ENCODE peak calls at places on chromosomes 3 and 15, in seven cellular contexts. C is IMR-90, A is trophoblast cell, J is H9, N is neuronal stem cell, G is mesenchymal stem cell, U is H1. F is an unnamed sample.

GRCh38 chr3:7720649-7721048 is 781.0 kb upstream of the LMCD1 start:
- DNase-seq in N (no peak), G (no peak), A (no peak), C (no peak), U (no peak), J (no peak), F (no peak)

GRCh38 chr3:160667452-160667851 is 9.5 kb upstream of the ARL14 start:
- DNase-seq in N (no peak), C (peak), U (no peak), A (no peak), G (peak), J (no peak), F (peak)

GRCh38 chr15:90087454-90088154 is 14.7 kb downstream of the IDH2 start:
- DNase-seq in J (peak), A (no peak), U (no peak), C (peak), N (no peak), G (peak), F (peak)

GRCh38 chr3:127546970-127547733 is 43.4 kb downstream of the TPRA1 start:
- DNase-seq in C (no peak), A (no peak), N (no peak), G (no peak), U (no peak), J (no peak), F (peak)

GRCh38 chr3:172918568-172919296 is 168.2 kb downstream of the ECT2 start:
- DNase-seq in U (no peak), N (no peak), J (no peak), C (no peak), G (no peak), A (no peak), F (peak)

GRCh38 chr3:49410844-49411549 is 779 bp downstream of the RHOA start:
- DNase-seq in U (no peak), J (no peak), C (no peak), A (peak), N (no peak), G (peak), F (no peak)

GRCh38 chr3:11238880-11239279 is 33.3 kb upstream of the ATG7 start:
- DNase-seq in J (no peak), G (peak), U (no peak), A (no peak), C (peak), N (no peak), F (no peak)

GRCh38 chr3:133996996-133997395 is 32.7 kb downstream of the SLCO2A1 start:
- DNase-seq in N (no peak), C (no peak), U (no peak), G (no peak), J (no peak), A (no peak), F (no peak)

GRCh38 chr3:160927620-160928019 is 171.6 kb downstream of the PPM1L start:
- DNase-seq in A (no peak), U (no peak), J (no peak), C (no peak), N (no peak), G (no peak), F (no peak)

GRCh38 chr3:14451844-14452533 is 49.6 kb downstream of the SLC6A6 start:
- DNase-seq in G (peak), U (no peak), A (no peak), J (no peak), N (no peak), C (peak), F (peak)

GRCh38 chr15:57356636-57357035 is 19.7 kb upstream of the CGNL1 start:
- DNase-seq in U (no peak), C (peak), A (no peak), J (peak), G (peak), N (peak), F (peak)

GRCh38 chr3:147652682-147653081 is 243.5 kb downstream of the ZIC1 start:
- DNase-seq in U (no peak), G (no peak), J (no peak), A (no peak), N (no peak), C (peak), F (no peak)

GRCh38 chr15:68734352-68734751 is 86.3 kb downstream of the ANP32A start:
- DNase-seq in C (no peak), N (no peak), G (no peak), A (peak), J (no peak), U (no peak), F (peak)

GRCh38 chr3:59540696-59541095 is 490.9 kb upstream of the CFAP20DC start:
- DNase-seq in G (no peak), J (no peak), A (no peak), U (no peak), N (no peak), C (no peak), F (peak)

GRCh38 chr3:114880078-114880477 is 267.0 kb downstream of the ZBTB20 start:
- DNase-seq in A (no peak), J (no peak), G (peak), C (peak), U (no peak), N (no peak), F (no peak)

GRCh38 chr3:182500294-182500693 is 293.0 kb upstream of the ATP11B start:
- DNase-seq in N (peak), U (peak), J (peak), C (no peak), A (no peak), G (no peak), F (peak)

GRCh38 chr3:149771652-149772271 is 19.5 kb upstream of the COMMD2 start:
- DNase-seq in G (peak), C (peak), J (peak), N (peak), A (peak), U (no peak), F (peak)

DNA sequence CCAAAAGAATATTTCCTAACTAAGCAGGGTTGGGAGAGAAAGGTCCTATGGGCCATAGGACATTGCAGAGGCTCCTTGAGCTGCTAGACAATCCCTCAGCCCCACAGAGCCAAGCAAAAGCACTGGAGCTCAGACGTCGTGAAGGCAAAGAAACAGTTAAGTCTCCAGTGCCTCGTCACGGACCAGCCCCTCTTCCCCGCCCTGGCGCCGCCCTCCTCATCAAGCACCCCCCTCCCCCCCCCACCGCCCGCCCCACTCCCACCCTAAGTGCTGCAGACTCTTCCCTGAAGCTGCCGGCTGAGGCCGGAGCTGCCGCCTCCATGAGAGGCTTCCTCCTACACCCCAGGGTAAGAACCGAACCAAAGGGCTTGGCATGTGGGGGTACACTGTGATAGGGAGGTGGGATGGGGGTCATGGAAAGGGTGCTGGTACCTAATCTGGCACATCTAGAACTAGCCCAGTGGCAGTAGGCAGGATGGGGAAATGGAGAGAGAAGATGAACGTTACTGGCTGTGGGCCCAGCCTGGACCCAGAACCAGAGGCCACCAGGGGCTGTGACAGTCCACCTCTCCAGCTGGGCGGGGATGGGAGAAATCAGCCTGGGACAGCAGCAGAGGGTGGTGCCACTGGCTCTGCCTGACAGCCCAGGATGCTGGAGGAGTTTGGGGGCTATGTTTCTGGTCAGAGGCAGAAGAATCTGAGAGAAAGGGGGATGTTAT is at the start of gene MAP1A:
- DNase-seq in N (no peak), J (peak), C (peak), U (no peak), A (no peak), G (peak), F (peak)
- H2BK5ac ChIP-seq in N (peak), J (no peak), C (peak), U (no peak), A (no peak), G (no peak), F (no peak)

GRCh38 chr15:79282371-79283251 is at the start of gene ANKRD34C:
- DNase-seq in N (no peak), C (no peak), A (no peak), U (no peak), G (no peak), J (peak), F (no peak)
- H2BK5ac ChIP-seq in N (no peak), C (no peak), A (no peak), U (no peak), G (no peak), J (no peak), F (no peak)

DNA sequence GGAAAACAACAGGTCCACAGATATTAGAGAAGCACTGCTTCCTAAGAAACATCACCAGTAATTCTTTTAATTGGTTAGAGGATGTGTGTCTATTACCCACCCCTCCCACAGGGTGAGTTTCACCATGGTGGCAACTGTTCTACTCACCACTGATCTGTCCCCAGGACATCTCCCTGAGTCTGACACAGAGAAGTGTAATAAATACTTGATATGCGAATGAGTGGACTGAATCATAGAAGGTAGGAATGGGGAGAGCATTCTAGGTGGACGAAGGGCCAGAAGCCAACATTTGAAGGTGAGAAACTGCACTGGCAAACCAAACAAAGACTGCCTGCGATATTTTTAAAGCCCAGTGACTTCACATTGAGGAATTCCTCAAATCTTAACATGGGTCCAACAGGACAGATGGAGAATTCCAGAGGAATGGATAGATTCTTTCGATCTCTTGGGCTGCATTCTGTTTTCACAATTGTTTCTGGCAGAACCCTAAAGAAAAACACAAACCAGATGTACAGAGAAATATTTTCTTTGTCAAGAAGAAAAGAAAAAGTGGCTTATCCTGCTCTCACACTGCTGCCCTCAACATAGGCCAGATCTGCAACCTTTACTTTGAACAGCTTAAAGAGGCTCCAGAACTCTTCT is 452.9 kb upstream of the PROK2 start:
- DNase-seq in U (no peak), C (no peak), N (no peak), A (no peak), G (no peak), J (no peak), F (no peak)
- H2BK5ac ChIP-seq in U (no peak), C (no peak), N (no peak), A (no peak), G (no peak), J (no peak), F (no peak)

DNA sequence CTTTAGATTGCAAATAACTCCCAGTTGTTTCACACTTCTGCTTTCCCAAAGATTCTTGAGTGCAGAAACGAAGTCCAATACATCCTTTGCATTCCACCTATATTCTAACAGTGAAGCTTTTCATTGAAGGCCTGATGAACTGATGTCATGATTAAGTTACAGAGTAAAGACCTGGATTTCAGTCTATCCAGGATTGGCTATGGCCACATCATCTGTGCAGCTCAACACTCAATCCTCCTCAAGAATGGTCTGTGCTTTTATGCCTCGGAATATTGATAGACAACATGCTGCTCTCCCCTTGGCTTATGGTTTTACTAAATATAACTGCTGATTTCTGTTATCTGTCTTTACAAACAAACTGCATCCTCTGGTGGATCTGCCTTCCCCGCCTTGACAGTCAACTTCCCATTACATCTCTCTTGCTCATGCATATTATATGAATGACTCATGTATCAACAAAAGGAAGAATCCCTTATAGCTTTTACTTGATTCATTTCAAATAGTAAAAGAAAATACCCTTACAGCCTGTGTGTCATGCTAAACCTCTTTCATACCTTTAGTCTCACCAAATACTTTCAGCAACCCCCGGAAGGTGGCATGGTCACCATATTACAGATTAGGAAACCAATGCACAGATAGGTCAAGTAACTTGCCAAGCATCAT is 59.5 kb downstream of the SCN11A start:
- DNase-seq in C (peak), G (peak), J (no peak), A (peak), U (no peak), N (no peak), F (peak)
- H2BK5ac ChIP-seq in C (peak), G (no peak), J (no peak), A (no peak), U (no peak), N (no peak), F (no peak)

DNA sequence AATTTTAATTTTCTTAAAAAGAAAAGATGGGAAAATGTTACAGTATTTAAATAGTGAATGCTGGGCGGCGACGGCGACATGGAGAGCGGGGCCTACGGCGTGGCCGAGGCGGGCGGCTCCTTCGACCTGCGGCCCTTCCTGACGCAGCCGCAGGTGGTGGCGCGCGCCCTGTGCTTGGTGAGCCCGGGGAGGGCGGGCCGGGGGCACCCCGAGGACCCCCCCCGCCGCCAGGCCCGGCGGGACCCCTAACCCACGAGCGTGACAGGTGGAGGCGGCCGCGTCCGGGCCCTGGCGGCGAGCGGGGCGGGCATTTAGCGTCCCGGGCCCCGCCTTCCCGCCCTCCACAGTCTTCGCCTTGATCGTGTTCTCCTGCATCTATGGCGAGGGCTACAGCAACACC is 38.4 kb upstream of the GOLGA8J start:
- DNase-seq in N (no peak), G (no peak), J (no peak), C (no peak), U (no peak), A (no peak), F (no peak)
- H2BK5ac ChIP-seq in N (no peak), G (no peak), J (no peak), C (no peak), U (no peak), A (no peak), F (no peak)

GRCh38 chr3:136909187-136909586 is 47.2 kb downstream of the NCK1 start:
- DNase-seq in A (no peak), N (no peak), G (no peak), J (no peak), U (no peak), C (no peak), F (no peak)

GRCh38 chr3:136903899-136904298 is 41.9 kb downstream of the NCK1 start:
- DNase-seq in N (no peak), U (no peak), C (no peak), J (no peak), A (no peak), G (no peak), F (no peak)

GRCh38 chr3:136904746-136905145 is 42.7 kb downstream of the NCK1 start:
- DNase-seq in G (no peak), C (no peak), U (no peak), N (no peak), J (no peak), A (no peak), F (no peak)

GRCh38 chr3:136905549-136905948 is 43.5 kb downstream of the NCK1 start:
- DNase-seq in A (no peak), J (no peak), N (no peak), C (no peak), U (no peak), G (no peak), F (no peak)

GRCh38 chr3:136906725-136907124 is 44.7 kb downstream of the NCK1 start:
- DNase-seq in C (no peak), U (no peak), J (no peak), N (no peak), G (no peak), A (no peak), F (no peak)
- H2BK5ac ChIP-seq in C (no peak), U (no peak), J (no peak), N (no peak), G (no peak), A (no peak), F (no peak)

GRCh38 chr15:76973906-76974305 is 21.0 kb upstream of the PSTPIP1 start:
- DNase-seq in G (no peak), C (no peak), N (no peak), A (no peak), J (no peak), U (no peak), F (no peak)
- H2BK5ac ChIP-seq in G (no peak), C (no peak), N (no peak), A (no peak), J (no peak), U (no peak), F (no peak)

DNA sequence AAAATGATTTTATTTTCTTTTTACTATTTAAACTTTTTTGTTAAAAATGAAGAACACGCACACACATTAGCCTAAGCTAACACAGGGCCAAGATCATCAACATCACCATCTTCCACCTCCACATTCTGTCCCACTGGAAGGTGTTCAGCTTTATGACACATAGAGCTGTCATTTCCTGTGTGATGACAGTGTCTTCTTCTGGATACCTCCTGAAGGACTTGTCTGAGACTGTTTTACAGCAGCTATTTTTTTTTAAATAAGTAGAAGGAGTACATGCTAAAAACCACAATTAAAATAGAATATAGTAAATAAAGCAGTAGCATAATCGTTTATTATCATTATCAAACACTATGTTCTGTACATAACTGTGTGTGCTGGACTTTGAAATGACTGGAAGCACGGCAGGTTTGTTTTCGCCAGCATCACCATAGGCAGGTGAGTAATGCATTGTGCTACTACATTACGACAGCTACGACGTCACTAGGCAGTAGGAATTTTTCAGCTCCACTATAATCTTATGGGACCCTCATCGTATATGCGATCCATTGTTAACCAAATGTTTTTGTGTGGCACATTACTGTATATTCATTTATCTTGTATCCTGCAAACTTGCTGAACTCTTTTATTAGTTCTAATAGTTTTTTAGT is 72.8 kb downstream of the KLF15 start:
- DNase-seq in N (no peak), A (peak), G (no peak), U (no peak), C (peak), J (no peak), F (no peak)
- H2BK5ac ChIP-seq in N (no peak), A (no peak), G (no peak), U (no peak), C (no peak), J (no peak), F (no peak)

DNA sequence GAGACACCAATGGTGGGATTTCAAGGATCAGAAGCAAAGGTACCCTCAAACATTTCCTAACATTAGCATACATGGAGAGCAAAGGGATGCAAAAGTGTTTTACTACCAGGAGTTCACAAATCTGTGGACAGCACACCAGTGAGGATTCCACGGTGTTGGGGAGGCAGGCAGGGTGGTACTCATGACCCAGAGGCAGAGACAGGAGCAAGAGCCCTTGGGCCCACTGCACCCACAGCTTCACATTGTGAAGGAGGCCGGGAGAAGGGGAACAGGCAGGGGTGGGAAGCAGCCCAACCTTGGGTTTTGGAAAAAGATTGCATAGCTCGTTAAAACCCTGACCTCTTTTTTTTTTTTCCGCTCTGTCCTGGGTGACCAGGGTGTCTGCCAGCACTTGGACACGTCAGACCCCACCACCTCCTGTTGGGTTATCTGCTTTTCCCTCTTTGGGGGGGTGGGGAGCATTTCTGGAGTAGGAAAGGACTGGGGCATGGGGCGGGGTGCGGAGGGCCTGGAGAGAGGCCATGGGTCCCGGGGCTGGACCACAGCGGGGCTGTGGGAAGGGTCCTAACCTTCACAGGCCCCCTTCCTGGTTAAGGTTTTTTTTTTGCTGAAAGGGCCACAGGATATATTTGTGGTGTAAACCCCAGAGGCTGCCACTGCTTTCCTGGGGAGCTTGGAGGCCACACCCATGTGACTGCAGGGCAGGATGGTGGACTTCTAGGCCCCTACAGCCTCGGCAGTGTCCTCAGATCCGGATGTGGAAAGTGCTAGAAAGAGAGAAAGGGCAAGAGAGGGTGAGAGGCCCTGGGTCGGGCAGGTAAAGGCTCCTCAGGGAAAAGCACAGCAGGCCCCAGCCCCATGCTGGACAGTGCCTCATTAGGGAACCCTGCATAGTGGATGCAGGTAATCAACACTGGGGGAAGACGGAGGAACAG is 12.5 kb downstream of the SH2D7 start:
- DNase-seq in A (no peak), C (no peak), N (no peak), U (no peak), J (no peak), G (no peak), F (no peak)
- H2BK5ac ChIP-seq in A (no peak), C (no peak), N (no peak), U (no peak), J (no peak), G (no peak), F (no peak)